ENCODE peak calls at places on chromosomes 1 and 21, in seven cellular contexts. One of them, this sample, is unnamed.
A peak's percentile ranks its signal among the peaks of the same experiment; 100 is the strongest.

GRCh38 chr21:45863751-45864150 is 117.8 kb upstream of the COL6A1 start:
- DNase-seq in neuronal stem cell: no peak
- DNase-seq in trophoblast cell: no peak
- DNase-seq in H9: no peak
- DNase-seq in H1: no peak
- DNase-seq in mesendoderm: no peak
- DNase-seq in IMR-90: no peak
- DNase-seq in this sample: no peak

GRCh38 chr1:10761503-10762152 is 34.8 kb downstream of the CASZ1 start:
- DNase-seq in H9: no peak
- DNase-seq in H1: no peak
- DNase-seq in trophoblast cell: peak; percentile 60
- DNase-seq in neuronal stem cell: no peak
- DNase-seq in mesendoderm: peak; percentile 25
- DNase-seq in IMR-90: no peak
- DNase-seq in this sample: peak; percentile 41

GRCh38 chr21:24590261-24590660 is 1017.0 kb downstream of the MRPL39 start:
- DNase-seq in trophoblast cell: no peak
- DNase-seq in neuronal stem cell: no peak
- DNase-seq in H9: no peak
- DNase-seq in IMR-90: no peak
- DNase-seq in mesendoderm: no peak
- DNase-seq in H1: no peak
- DNase-seq in this sample: no peak

GRCh38 chr1:32464191-32464715 is 619 bp upstream of the ZBTB8B start:
- DNase-seq in IMR-90: peak; percentile 4
- DNase-seq in neuronal stem cell: peak; percentile 35
- DNase-seq in H1: no peak
- DNase-seq in mesendoderm: peak; percentile 44
- DNase-seq in trophoblast cell: no peak
- DNase-seq in H9: peak; percentile 36
- DNase-seq in this sample: no peak

GRCh38 chr1:110857964-110858948 is 14.7 kb upstream of the CD53 start:
- DNase-seq in IMR-90: no peak
- DNase-seq in mesendoderm: no peak
- DNase-seq in H1: no peak
- DNase-seq in H9: no peak
- DNase-seq in trophoblast cell: no peak
- DNase-seq in neuronal stem cell: no peak
- DNase-seq in this sample: no peak

GRCh38 chr1:176852124-176852523 is 312.4 kb downstream of the ASTN1 start:
- DNase-seq in trophoblast cell: no peak
- DNase-seq in mesendoderm: no peak
- DNase-seq in H1: no peak
- DNase-seq in H9: no peak
- DNase-seq in neuronal stem cell: no peak
- DNase-seq in IMR-90: no peak
- DNase-seq in this sample: no peak

GRCh38 chr1:2115008-2115921 is 65.1 kb downstream of the PRKCZ start:
- DNase-seq in neuronal stem cell: no peak
- DNase-seq in H9: no peak
- DNase-seq in trophoblast cell: no peak
- DNase-seq in IMR-90: no peak
- DNase-seq in H1: no peak
- DNase-seq in mesendoderm: no peak
- DNase-seq in this sample: no peak

GRCh38 chr1:43460988-43461693 is 7.4 kb upstream of the HYI start:
- DNase-seq in H9: no peak
- DNase-seq in neuronal stem cell: no peak
- DNase-seq in mesendoderm: no peak
- DNase-seq in trophoblast cell: peak; percentile 82
- DNase-seq in IMR-90: peak; percentile 68
- DNase-seq in H1: no peak
- DNase-seq in this sample: peak; percentile 81

GRCh38 chr1:89358287-89358893 is 5.5 kb upstream of the GBP6 start:
- DNase-seq in H1: peak; percentile 23
- DNase-seq in mesendoderm: peak; percentile 88
- DNase-seq in trophoblast cell: peak; percentile 92
- DNase-seq in neuronal stem cell: peak; percentile 67
- DNase-seq in H9: peak; percentile 82
- DNase-seq in IMR-90: peak; percentile 65
- DNase-seq in this sample: peak; percentile 72

GRCh38 chr1:16099412-16099811 is 26.0 kb upstream of the FAM131C start:
- DNase-seq in mesendoderm: no peak
- DNase-seq in H9: no peak
- DNase-seq in H1: no peak
- DNase-seq in IMR-90: no peak
- DNase-seq in neuronal stem cell: no peak
- DNase-seq in trophoblast cell: no peak
- DNase-seq in this sample: no peak

GRCh38 chr1:8889925-8890785 is 11.7 kb upstream of the ENO1 start:
- DNase-seq in mesendoderm: no peak
- DNase-seq in H9: no peak
- DNase-seq in H1: no peak
- DNase-seq in trophoblast cell: peak; percentile 27
- DNase-seq in neuronal stem cell: no peak
- DNase-seq in IMR-90: peak; percentile 89
- DNase-seq in this sample: peak; percentile 45

GRCh38 chr21:42574234-42575027 is 60.8 kb downstream of the SLC37A1 start:
- DNase-seq in neuronal stem cell: no peak
- DNase-seq in trophoblast cell: peak; percentile 17
- DNase-seq in IMR-90: peak; percentile 13
- DNase-seq in mesendoderm: no peak
- DNase-seq in H1: no peak
- DNase-seq in H9: no peak
- DNase-seq in this sample: peak; percentile 17

GRCh38 chr21:38476385-38476784 is 21.9 kb downstream of the ERG start:
- DNase-seq in neuronal stem cell: no peak
- DNase-seq in IMR-90: no peak
- DNase-seq in mesendoderm: no peak
- DNase-seq in H9: no peak
- DNase-seq in trophoblast cell: peak; percentile 26
- DNase-seq in H1: no peak
- DNase-seq in this sample: peak; percentile 19

GRCh38 chr21:38475519-38475918 is 22.8 kb downstream of the ERG start:
- DNase-seq in mesendoderm: peak; percentile 27
- DNase-seq in H9: peak; percentile 56
- DNase-seq in IMR-90: no peak
- DNase-seq in neuronal stem cell: no peak
- DNase-seq in trophoblast cell: no peak
- DNase-seq in H1: no peak
- DNase-seq in this sample: no peak

GRCh38 chr21:38479641-38480515 is 18.4 kb downstream of the ERG start:
- DNase-seq in H9: no peak
- DNase-seq in H1: no peak
- DNase-seq in neuronal stem cell: no peak
- DNase-seq in mesendoderm: no peak
- DNase-seq in IMR-90: no peak
- DNase-seq in trophoblast cell: no peak
- DNase-seq in this sample: no peak

GRCh38 chr21:38477241-38477640 is 21.0 kb downstream of the ERG start:
- DNase-seq in IMR-90: no peak
- DNase-seq in trophoblast cell: no peak
- DNase-seq in mesendoderm: no peak
- DNase-seq in neuronal stem cell: no peak
- DNase-seq in H9: no peak
- DNase-seq in H1: no peak
- DNase-seq in this sample: peak; percentile 26

DNA sequence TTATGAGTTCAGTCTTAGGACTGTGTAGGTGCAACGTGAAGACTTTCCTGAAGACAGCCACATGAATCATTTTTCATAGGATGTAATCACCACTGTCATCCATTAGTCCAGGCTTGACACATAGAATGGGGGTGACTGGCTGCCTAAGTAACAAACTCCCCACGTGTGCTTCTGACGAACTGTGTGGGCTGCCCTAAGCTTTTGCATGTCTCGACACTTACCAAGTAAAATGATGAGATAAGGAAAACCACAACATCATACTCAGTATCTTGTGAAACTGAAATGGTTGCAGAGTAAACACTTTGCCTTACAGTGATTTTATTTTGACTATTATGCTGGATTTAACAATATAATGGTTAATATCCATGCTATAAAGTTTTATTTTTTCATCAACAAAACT is 19.5 kb downstream of the ERG start:
- DNase-seq in H9: no peak
- DNase-seq in mesendoderm: no peak
- DNase-seq in IMR-90: peak; percentile 10
- DNase-seq in neuronal stem cell: no peak
- DNase-seq in trophoblast cell: no peak
- DNase-seq in H1: no peak
- DNase-seq in this sample: peak; percentile 73
- H3K23ac ChIP-seq in H9: no peak overlapping the region
- H3K23ac ChIP-seq in mesendoderm: no peak overlapping the region
- H3K23ac ChIP-seq in IMR-90: no peak overlapping the region
- H3K23ac ChIP-seq in neuronal stem cell: no peak overlapping the region
- H3K23ac ChIP-seq in trophoblast cell: no peak overlapping the region
- H3K23ac ChIP-seq in H1: no peak overlapping the region
- H3K23ac ChIP-seq in this sample: no peak overlapping the region

GRCh38 chr1:7679873-7680790 is 91.0 kb upstream of the VAMP3 start:
- DNase-seq in mesendoderm: peak; percentile 47
- DNase-seq in H1: no peak
- DNase-seq in H9: peak; percentile 47
- DNase-seq in neuronal stem cell: peak; percentile 38
- DNase-seq in IMR-90: peak; percentile 13
- DNase-seq in trophoblast cell: peak; percentile 15
- DNase-seq in this sample: peak; percentile 52

GRCh38 chr1:7677815-7678214 is 93.3 kb upstream of the VAMP3 start:
- DNase-seq in mesendoderm: no peak
- DNase-seq in neuronal stem cell: no peak
- DNase-seq in H1: no peak
- DNase-seq in IMR-90: no peak
- DNase-seq in H9: no peak
- DNase-seq in trophoblast cell: no peak
- DNase-seq in this sample: no peak

GRCh38 chr1:7679159-7679872 is 91.8 kb upstream of the VAMP3 start:
- DNase-seq in trophoblast cell: no peak
- DNase-seq in IMR-90: no peak
- DNase-seq in mesendoderm: no peak
- DNase-seq in neuronal stem cell: no peak
- DNase-seq in H9: no peak
- DNase-seq in H1: no peak
- DNase-seq in this sample: no peak

GRCh38 chr1:7677111-7677510 is 94.0 kb upstream of the VAMP3 start:
- DNase-seq in IMR-90: no peak
- DNase-seq in trophoblast cell: no peak
- DNase-seq in H9: no peak
- DNase-seq in H1: no peak
- DNase-seq in mesendoderm: no peak
- DNase-seq in neuronal stem cell: no peak
- DNase-seq in this sample: no peak

DNA sequence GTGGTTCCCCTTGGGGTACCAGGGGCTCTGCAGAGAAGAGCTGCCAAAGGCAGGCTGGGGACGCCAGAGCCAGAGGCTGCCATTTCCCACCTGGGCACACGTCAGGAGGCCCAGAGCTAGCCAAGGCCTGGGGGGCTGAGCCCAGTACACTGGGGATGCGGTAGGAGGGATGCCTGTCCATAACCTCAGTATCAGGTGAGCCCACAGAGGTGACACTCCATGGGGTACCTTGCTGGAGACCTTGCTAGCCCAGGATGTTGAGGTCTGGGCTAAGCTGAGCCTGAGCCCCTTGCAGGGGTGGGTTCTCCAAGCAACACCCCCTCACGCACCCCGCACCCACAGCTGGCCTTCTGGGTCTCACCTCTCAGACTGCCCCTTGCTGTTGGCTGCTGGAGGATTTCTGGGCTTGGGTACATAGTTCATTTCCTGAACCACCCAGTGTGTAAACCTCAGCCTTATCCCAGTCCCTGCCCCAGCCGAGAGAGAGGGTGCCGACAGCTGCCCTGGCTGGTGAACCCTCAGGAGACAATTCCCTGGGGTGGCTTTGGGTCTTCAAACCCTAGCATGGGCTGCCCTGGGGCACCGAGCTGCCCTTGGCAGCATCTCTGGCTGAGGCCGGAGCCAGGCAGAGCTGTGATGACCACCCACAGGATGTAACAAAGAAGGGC is 92.5 kb upstream of the VAMP3 start:
- DNase-seq in mesendoderm: no peak
- DNase-seq in neuronal stem cell: no peak
- DNase-seq in H1: no peak
- DNase-seq in H9: no peak
- DNase-seq in trophoblast cell: no peak
- DNase-seq in IMR-90: no peak
- DNase-seq in this sample: no peak
- H3K23ac ChIP-seq in mesendoderm: no peak overlapping the region
- H3K23ac ChIP-seq in neuronal stem cell: no peak overlapping the region
- H3K23ac ChIP-seq in H1: no peak overlapping the region
- H3K23ac ChIP-seq in H9: no peak overlapping the region
- H3K23ac ChIP-seq in trophoblast cell: no peak overlapping the region
- H3K23ac ChIP-seq in IMR-90: no peak overlapping the region
- H3K23ac ChIP-seq in this sample: no peak overlapping the region

DNA sequence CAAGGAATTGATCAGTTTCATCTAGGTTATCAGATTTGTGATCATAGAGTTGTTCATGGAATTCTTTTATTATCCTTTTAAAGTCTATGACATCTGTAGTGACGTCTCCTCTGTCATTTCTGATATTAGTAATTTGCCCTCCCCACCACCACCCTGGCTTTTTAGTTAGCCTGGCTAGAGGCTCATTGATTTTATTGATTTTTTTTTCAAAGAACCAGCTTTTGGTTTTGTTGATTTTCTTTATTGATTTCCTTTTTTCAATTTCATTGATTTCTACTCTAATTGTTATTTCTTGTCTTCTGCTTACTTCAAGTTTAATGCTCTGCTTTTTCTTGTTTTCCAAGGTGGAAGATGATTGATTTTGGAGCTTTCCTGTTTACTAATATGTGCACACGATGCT is 23.3 kb upstream of the TBX19 start:
- DNase-seq in H1: no peak
- DNase-seq in mesendoderm: no peak
- DNase-seq in neuronal stem cell: no peak
- DNase-seq in trophoblast cell: no peak
- DNase-seq in IMR-90: no peak
- DNase-seq in H9: no peak
- DNase-seq in this sample: no peak
- H3K23ac ChIP-seq in H1: no peak overlapping the region
- H3K23ac ChIP-seq in mesendoderm: no peak overlapping the region
- H3K23ac ChIP-seq in neuronal stem cell: no peak overlapping the region
- H3K23ac ChIP-seq in trophoblast cell: no peak overlapping the region
- H3K23ac ChIP-seq in IMR-90: no peak overlapping the region
- H3K23ac ChIP-seq in H9: no peak overlapping the region
- H3K23ac ChIP-seq in this sample: no peak overlapping the region

DNA sequence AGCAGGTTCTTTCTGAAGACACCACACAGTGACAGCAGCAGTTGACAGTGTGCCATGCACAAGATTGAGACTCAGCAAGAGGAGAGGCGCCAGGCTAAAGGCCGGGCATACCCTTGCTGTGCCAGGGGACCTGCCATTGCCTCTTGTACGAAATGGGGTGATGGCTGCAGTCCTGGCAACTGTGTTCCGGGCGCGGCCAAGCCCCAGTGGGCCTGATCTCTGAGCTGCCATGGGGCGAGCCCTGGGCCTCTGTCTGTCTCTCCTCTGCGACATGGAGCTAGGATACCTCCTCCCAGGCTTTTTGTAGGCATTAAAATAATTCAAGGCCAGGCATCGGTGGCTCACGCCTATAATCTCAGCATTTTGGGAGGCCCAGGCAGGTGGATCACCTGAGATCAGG is 9.6 kb upstream of the TRAPPC10 start:
- DNase-seq in H9: no peak
- DNase-seq in neuronal stem cell: no peak
- DNase-seq in H1: no peak
- DNase-seq in mesendoderm: no peak
- DNase-seq in IMR-90: no peak
- DNase-seq in trophoblast cell: no peak
- DNase-seq in this sample: no peak
- H3K23ac ChIP-seq in H9: no peak overlapping the region
- H3K23ac ChIP-seq in neuronal stem cell: no peak overlapping the region
- H3K23ac ChIP-seq in H1: no peak overlapping the region
- H3K23ac ChIP-seq in mesendoderm: no peak overlapping the region
- H3K23ac ChIP-seq in IMR-90: no peak overlapping the region
- H3K23ac ChIP-seq in trophoblast cell: no peak overlapping the region
- H3K23ac ChIP-seq in this sample: no peak overlapping the region

This sample was measured in mesenchymal stem cell.